ENCODE peak calls at places on chromosomes 3 and 15, in ten cellular contexts. One of them, this sample, is unnamed.
A peak's percentile ranks its signal among the peaks of the same experiment; 100 is the strongest.

GRCh38 chr15:63288778-63289378 is 11.5 kb downstream of the APH1B start:
- DNase-seq in dorsolateral prefrontal cortex: no peak
- DNase-seq in glutamatergic neuron: no peak
- DNase-seq in RWPE1: peak; percentile 82
- DNase-seq in NCI-H748 treated with DMSO at 0.1 percent for 48 hours: peak; percentile 29
- DNase-seq in body of pancreas: no peak
- DNase-seq in upper lobe of right lung: no peak
- DNase-seq in Calu3: peak; percentile 30
- DNase-seq in uterus: no peak
- DNase-seq in AG20443: peak; percentile 60
- DNase-seq in this sample: no peak

GRCh38 chr3:38992117-38992779 is 59.5 kb downstream of the SCN11A start:
- DNase-seq in dorsolateral prefrontal cortex: no peak
- DNase-seq in glutamatergic neuron: no peak
- DNase-seq in RWPE1: peak; percentile 77
- DNase-seq in NCI-H748 treated with DMSO at 0.1 percent for 48 hours: no peak
- DNase-seq in body of pancreas: no peak
- DNase-seq in upper lobe of right lung: no peak
- DNase-seq in Calu3: no peak
- DNase-seq in uterus: no peak
- DNase-seq in AG20443: peak; percentile 76
- DNase-seq in this sample: no peak

GRCh38 chr3:45786801-45787495 is 9.4 kb downstream of the SLC6A20 start:
- DNase-seq in dorsolateral prefrontal cortex: no peak
- DNase-seq in glutamatergic neuron: no peak
- DNase-seq in RWPE1: no peak
- DNase-seq in NCI-H748 treated with DMSO at 0.1 percent for 48 hours: no peak
- DNase-seq in body of pancreas: no peak
- DNase-seq in upper lobe of right lung: no peak
- DNase-seq in Calu3: no peak
- DNase-seq in uterus: no peak
- DNase-seq in AG20443: no peak
- DNase-seq in this sample: no peak

GRCh38 chr3:194485471-194485875 is 1.3 kb downstream of the ATP13A3 start:
- DNase-seq in dorsolateral prefrontal cortex: no peak
- DNase-seq in glutamatergic neuron: no peak
- DNase-seq in RWPE1: peak; percentile 53
- DNase-seq in NCI-H748 treated with DMSO at 0.1 percent for 48 hours: no peak
- DNase-seq in body of pancreas: no peak
- DNase-seq in upper lobe of right lung: no peak
- DNase-seq in Calu3: no peak
- DNase-seq in uterus: no peak
- DNase-seq in AG20443: no peak
- DNase-seq in this sample: no peak

GRCh38 chr3:197226179-197226578 is 72.2 kb downstream of the DLG1 start:
- DNase-seq in dorsolateral prefrontal cortex: no peak
- DNase-seq in glutamatergic neuron: peak; percentile 71
- DNase-seq in RWPE1: no peak
- DNase-seq in NCI-H748 treated with DMSO at 0.1 percent for 48 hours: no peak
- DNase-seq in body of pancreas: no peak
- DNase-seq in upper lobe of right lung: no peak
- DNase-seq in Calu3: no peak
- DNase-seq in uterus: no peak
- DNase-seq in AG20443: no peak
- DNase-seq in this sample: no peak

GRCh38 chr3:175940243-175940642 is 1081.1 kb downstream of the NAALADL2 start:
- DNase-seq in dorsolateral prefrontal cortex: no peak
- DNase-seq in glutamatergic neuron: no peak
- DNase-seq in RWPE1: no peak
- DNase-seq in NCI-H748 treated with DMSO at 0.1 percent for 48 hours: no peak
- DNase-seq in body of pancreas: no peak
- DNase-seq in upper lobe of right lung: no peak
- DNase-seq in Calu3: peak; percentile 4
- DNase-seq in uterus: no peak
- DNase-seq in AG20443: peak; percentile 9
- DNase-seq in this sample: no peak

GRCh38 chr3:196654691-196655090 is 15.2 kb downstream of the NRROS start:
- DNase-seq in dorsolateral prefrontal cortex: no peak
- DNase-seq in glutamatergic neuron: no peak
- DNase-seq in RWPE1: peak; percentile 25
- DNase-seq in NCI-H748 treated with DMSO at 0.1 percent for 48 hours: no peak
- DNase-seq in body of pancreas: no peak
- DNase-seq in upper lobe of right lung: peak; percentile 30
- DNase-seq in Calu3: no peak
- DNase-seq in uterus: no peak
- DNase-seq in AG20443: no peak
- DNase-seq in this sample: no peak

GRCh38 chr3:175208316-175208715 is 349.2 kb downstream of the NAALADL2 start:
- DNase-seq in dorsolateral prefrontal cortex: peak; percentile 29
- DNase-seq in glutamatergic neuron: no peak
- DNase-seq in RWPE1: no peak
- DNase-seq in NCI-H748 treated with DMSO at 0.1 percent for 48 hours: no peak
- DNase-seq in body of pancreas: no peak
- DNase-seq in upper lobe of right lung: no peak
- DNase-seq in Calu3: no peak
- DNase-seq in uterus: no peak
- DNase-seq in AG20443: no peak
- DNase-seq in this sample: no peak

GRCh38 chr3:101617478-101617877 is 43.5 kb downstream of the PCNP start:
- DNase-seq in dorsolateral prefrontal cortex: no peak
- DNase-seq in glutamatergic neuron: no peak
- DNase-seq in RWPE1: no peak
- DNase-seq in NCI-H748 treated with DMSO at 0.1 percent for 48 hours: no peak
- DNase-seq in body of pancreas: no peak
- DNase-seq in upper lobe of right lung: no peak
- DNase-seq in Calu3: no peak
- DNase-seq in uterus: no peak
- DNase-seq in AG20443: no peak
- DNase-seq in this sample: no peak

GRCh38 chr15:70604671-70605070 is 158.7 kb downstream of the UACA start:
- DNase-seq in dorsolateral prefrontal cortex: no peak
- DNase-seq in glutamatergic neuron: no peak
- DNase-seq in RWPE1: no peak
- DNase-seq in NCI-H748 treated with DMSO at 0.1 percent for 48 hours: no peak
- DNase-seq in body of pancreas: no peak
- DNase-seq in upper lobe of right lung: no peak
- DNase-seq in Calu3: no peak
- DNase-seq in uterus: no peak
- DNase-seq in AG20443: peak; percentile 20
- DNase-seq in this sample: no peak

GRCh38 chr3:26099692-26100091 is 309.8 kb downstream of the OXSM start:
- DNase-seq in dorsolateral prefrontal cortex: no peak
- DNase-seq in glutamatergic neuron: no peak
- DNase-seq in RWPE1: no peak
- DNase-seq in NCI-H748 treated with DMSO at 0.1 percent for 48 hours: no peak
- DNase-seq in body of pancreas: no peak
- DNase-seq in upper lobe of right lung: no peak
- DNase-seq in Calu3: no peak
- DNase-seq in uterus: no peak
- DNase-seq in AG20443: no peak
- DNase-seq in this sample: no peak

GRCh38 chr15:41559489-41560177 is 621 bp downstream of the TYRO3 start:
- DNase-seq in dorsolateral prefrontal cortex: no peak
- DNase-seq in glutamatergic neuron: no peak
- DNase-seq in RWPE1: no peak
- DNase-seq in NCI-H748 treated with DMSO at 0.1 percent for 48 hours: no peak
- DNase-seq in body of pancreas: peak; percentile 42
- DNase-seq in upper lobe of right lung: no peak
- DNase-seq in Calu3: peak; percentile 3
- DNase-seq in uterus: peak; percentile 32
- DNase-seq in AG20443: peak; percentile 45
- DNase-seq in this sample: no peak

GRCh38 chr3:140720242-140720641 is 42.4 kb downstream of the TRIM42 start:
- DNase-seq in dorsolateral prefrontal cortex: no peak
- DNase-seq in glutamatergic neuron: no peak
- DNase-seq in RWPE1: no peak
- DNase-seq in NCI-H748 treated with DMSO at 0.1 percent for 48 hours: no peak
- DNase-seq in body of pancreas: peak; percentile 11
- DNase-seq in upper lobe of right lung: no peak
- DNase-seq in Calu3: no peak
- DNase-seq in uterus: no peak
- DNase-seq in AG20443: no peak
- DNase-seq in this sample: no peak

GRCh38 chr3:25429441-25429907 is 1.4 kb downstream of the RARB start:
- DNase-seq in dorsolateral prefrontal cortex: no peak
- DNase-seq in glutamatergic neuron: no peak
- DNase-seq in RWPE1: no peak
- DNase-seq in NCI-H748 treated with DMSO at 0.1 percent for 48 hours: no peak
- DNase-seq in body of pancreas: peak; percentile 35
- DNase-seq in upper lobe of right lung: no peak
- DNase-seq in Calu3: peak; percentile 27
- DNase-seq in uterus: no peak
- DNase-seq in AG20443: no peak
- DNase-seq in this sample: no peak

GRCh38 chr3:42169579-42169978 is 78.4 kb downstream of the TRAK1 start:
- DNase-seq in dorsolateral prefrontal cortex: no peak
- DNase-seq in glutamatergic neuron: no peak
- DNase-seq in RWPE1: no peak
- DNase-seq in NCI-H748 treated with DMSO at 0.1 percent for 48 hours: no peak
- DNase-seq in body of pancreas: no peak
- DNase-seq in upper lobe of right lung: no peak
- DNase-seq in Calu3: no peak
- DNase-seq in uterus: no peak
- DNase-seq in AG20443: no peak
- DNase-seq in this sample: no peak

GRCh38 chr3:194824100-194824499 is 138.4 kb downstream of the FAM43A start:
- DNase-seq in dorsolateral prefrontal cortex: no peak
- DNase-seq in glutamatergic neuron: no peak
- DNase-seq in RWPE1: peak; percentile 23
- DNase-seq in NCI-H748 treated with DMSO at 0.1 percent for 48 hours: no peak
- DNase-seq in body of pancreas: no peak
- DNase-seq in upper lobe of right lung: no peak
- DNase-seq in Calu3: no peak
- DNase-seq in uterus: no peak
- DNase-seq in AG20443: no peak
- DNase-seq in this sample: no peak

GRCh38 chr3:72629191-72629611 is 219.0 kb downstream of the SHQ1 start:
- DNase-seq in dorsolateral prefrontal cortex: no peak
- DNase-seq in glutamatergic neuron: no peak
- DNase-seq in RWPE1: peak; percentile 62
- DNase-seq in NCI-H748 treated with DMSO at 0.1 percent for 48 hours: no peak
- DNase-seq in body of pancreas: no peak
- DNase-seq in upper lobe of right lung: no peak
- DNase-seq in Calu3: no peak
- DNase-seq in uterus: no peak
- DNase-seq in AG20443: no peak
- DNase-seq in this sample: no peak

GRCh38 chr3:197787412-197787811 is 3.6 kb upstream of the LRCH3 start:
- DNase-seq in dorsolateral prefrontal cortex: no peak
- DNase-seq in glutamatergic neuron: no peak
- DNase-seq in RWPE1: no peak
- DNase-seq in NCI-H748 treated with DMSO at 0.1 percent for 48 hours: no peak
- DNase-seq in body of pancreas: no peak
- DNase-seq in upper lobe of right lung: no peak
- DNase-seq in Calu3: peak; percentile 24
- DNase-seq in uterus: no peak
- DNase-seq in AG20443: no peak
- DNase-seq in this sample: no peak

GRCh38 chr3:197241173-197241572 is 57.2 kb downstream of the DLG1 start:
- DNase-seq in dorsolateral prefrontal cortex: no peak
- DNase-seq in glutamatergic neuron: no peak
- DNase-seq in RWPE1: no peak
- DNase-seq in NCI-H748 treated with DMSO at 0.1 percent for 48 hours: no peak
- DNase-seq in body of pancreas: no peak
- DNase-seq in upper lobe of right lung: no peak
- DNase-seq in Calu3: no peak
- DNase-seq in uterus: no peak
- DNase-seq in AG20443: no peak
- DNase-seq in this sample: no peak

GRCh38 chr3:77038928-77039605 is 832 bp upstream of the ROBO2 start:
- DNase-seq in dorsolateral prefrontal cortex: no peak
- DNase-seq in glutamatergic neuron: peak; percentile 36
- DNase-seq in RWPE1: no peak
- DNase-seq in NCI-H748 treated with DMSO at 0.1 percent for 48 hours: peak; percentile 56
- DNase-seq in body of pancreas: peak; percentile 8
- DNase-seq in upper lobe of right lung: no peak
- DNase-seq in Calu3: peak; percentile 4
- DNase-seq in uterus: peak; percentile 16
- DNase-seq in AG20443: peak; percentile 15
- DNase-seq in this sample: no peak

GRCh38 chr15:45254405-45255293 is 2.6 kb downstream of the SLC28A2 start:
- DNase-seq in dorsolateral prefrontal cortex: no peak
- DNase-seq in glutamatergic neuron: no peak
- DNase-seq in RWPE1: peak; percentile 17
- DNase-seq in NCI-H748 treated with DMSO at 0.1 percent for 48 hours: no peak
- DNase-seq in body of pancreas: peak; percentile 14
- DNase-seq in upper lobe of right lung: no peak
- DNase-seq in Calu3: peak; percentile 38
- DNase-seq in uterus: no peak
- DNase-seq in AG20443: no peak
- DNase-seq in this sample: no peak

GRCh38 chr3:189369636-189370035 is 197.9 kb downstream of the TPRG1 start:
- DNase-seq in dorsolateral prefrontal cortex: no peak
- DNase-seq in glutamatergic neuron: no peak
- DNase-seq in RWPE1: no peak
- DNase-seq in NCI-H748 treated with DMSO at 0.1 percent for 48 hours: no peak
- DNase-seq in body of pancreas: no peak
- DNase-seq in upper lobe of right lung: no peak
- DNase-seq in Calu3: no peak
- DNase-seq in uterus: no peak
- DNase-seq in AG20443: no peak
- DNase-seq in this sample: no peak

This sample was measured in NCI-H1436 treated with DMSO at 0.1 percent for 48 hours.